ENCODE peak calls at places on chromosome 4, in four cellular contexts. S is K562, O is HepG2, T is HEK293T. B is an unnamed sample.

GRCh38 chr4:5199142-5199541 is 147.9 kb downstream of the STK32B start:
- DNase-seq in S (no peak), O (no peak), T (no peak), B (no peak)

GRCh38 chr4:182826391-182826790 is 90.8 kb downstream of the DCTD start:
- DNase-seq in S (no peak), O (no peak), T (no peak), B (no peak)

GRCh38 chr4:76090241-76090691 is 15.8 kb downstream of the ART3 start:
- DNase-seq in S (peak; percentile 58), O (peak; percentile 13), T (no peak), B (no peak)

GRCh38 chr4:29309050-29309449 is 1411.1 kb upstream of the PCDH7 start:
- DNase-seq in S (no peak), O (no peak), T (no peak), B (no peak)

GRCh38 chr4:23929248-23929647 is 39.4 kb upstream of the PPARGC1A start:
- DNase-seq in S (no peak), O (no peak), T (no peak), B (no peak)

GRCh38 chr4:52877694-52878093 is 15.6 kb downstream of the RASL11B start:
- DNase-seq in S (no peak), O (no peak), T (no peak), B (no peak)

GRCh38 chr4:180675368-180675675 is 1567.9 kb upstream of the TENM3 start:
- DNase-seq in S (no peak), O (no peak), T (no peak), B (no peak)

GRCh38 chr4:185210102-185210981 is 944 bp downstream of the SNX25 start:
- DNase-seq in S (peak; percentile 35), O (peak; percentile 13), T (peak; percentile 22), B (no peak)

GRCh38 chr4:2290974-2291704 is 29.2 kb upstream of the MXD4 start:
- DNase-seq in S (no peak), O (no peak), T (no peak), B (no peak)

GRCh38 chr4:87081826-87082225 is 138.6 kb downstream of the KLHL8 start:
- DNase-seq in S (no peak), O (no peak), T (no peak), B (no peak)

GRCh38 chr4:133812236-133812635 is 389.4 kb downstream of the PABPC4L start:
- DNase-seq in S (no peak), O (no peak), T (no peak), B (no peak)

GRCh38 chr4:113289736-113290135 is 240.3 kb downstream of the ANK2 start:
- DNase-seq in S (no peak), O (no peak), T (no peak), B (no peak)

GRCh38 chr4:10947898-10948297 is 263.3 kb upstream of the CLNK start:
- DNase-seq in S (no peak), O (no peak), T (no peak), B (no peak)

GRCh38 chr4:10951306-10951705 is 266.7 kb upstream of the CLNK start:
- DNase-seq in S (no peak), O (no peak), T (no peak), B (no peak)

GRCh38 chr4:10944321-10944720 is 259.8 kb upstream of the CLNK start:
- DNase-seq in S (no peak), O (no peak), T (no peak), B (no peak)

DNA sequence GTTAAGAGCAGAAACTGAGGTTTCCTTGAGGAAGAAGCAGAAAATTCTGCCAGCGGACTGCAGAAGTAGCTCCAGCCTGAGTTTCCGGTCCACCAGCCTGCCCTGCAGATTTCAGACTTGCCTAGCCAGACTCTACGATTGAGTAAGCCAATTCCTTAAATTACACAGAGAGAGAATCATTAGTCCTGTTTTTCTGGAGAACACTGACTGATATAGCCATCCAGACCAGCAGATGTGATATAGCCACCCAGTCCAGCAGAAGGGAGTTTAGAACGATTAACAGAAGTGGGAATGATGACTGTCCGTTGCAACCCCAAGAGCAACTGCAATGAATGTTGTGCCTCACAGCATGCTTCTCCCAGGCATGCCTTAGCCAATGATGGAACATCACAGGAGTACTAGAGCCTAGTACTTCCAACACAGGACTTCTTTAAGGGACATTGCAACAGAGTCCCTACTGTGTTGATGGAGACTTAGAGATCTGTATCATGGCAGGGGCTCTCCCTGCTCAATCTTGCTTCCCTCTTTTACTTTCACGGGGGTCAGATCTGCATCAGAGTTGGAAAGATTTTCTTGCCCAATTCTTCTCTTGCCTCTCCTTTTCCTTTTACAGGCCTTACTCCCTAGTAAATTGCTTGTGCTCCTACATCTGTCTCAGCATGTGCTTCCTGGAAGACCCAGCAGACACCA is 264.6 kb upstream of the CLNK start:
- DNase-seq in S (no peak), O (no peak), T (no peak), B (no peak)
- TF ChIP-seq TARDBP in S (no peak), O (no peak), T (no peak), B (no peak)

DNA sequence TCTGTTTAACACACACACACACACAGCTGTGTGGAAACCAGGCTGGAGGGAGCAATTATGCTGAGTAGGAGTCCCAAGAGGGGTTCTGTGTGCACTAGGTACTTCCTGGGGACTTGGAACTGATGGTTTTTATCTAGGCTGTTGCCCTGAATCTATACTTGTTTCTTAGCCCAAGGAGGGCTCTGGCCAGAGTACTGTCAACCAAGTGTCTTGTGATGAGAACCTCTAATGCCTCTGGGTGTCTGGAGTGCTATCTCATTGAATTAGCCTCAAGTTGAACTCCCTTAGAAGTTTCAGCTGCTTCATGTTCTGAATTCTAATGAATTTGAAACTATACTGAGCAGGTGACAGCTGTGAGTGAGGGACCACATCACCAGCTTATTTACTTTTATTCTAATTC is 16.6 kb downstream of the ARHGAP24 start:
- DNase-seq in S (no peak), O (no peak), T (no peak), B (no peak)
- TF ChIP-seq TARDBP in S (no peak), O (no peak), T (no peak), B (no peak)

DNA sequence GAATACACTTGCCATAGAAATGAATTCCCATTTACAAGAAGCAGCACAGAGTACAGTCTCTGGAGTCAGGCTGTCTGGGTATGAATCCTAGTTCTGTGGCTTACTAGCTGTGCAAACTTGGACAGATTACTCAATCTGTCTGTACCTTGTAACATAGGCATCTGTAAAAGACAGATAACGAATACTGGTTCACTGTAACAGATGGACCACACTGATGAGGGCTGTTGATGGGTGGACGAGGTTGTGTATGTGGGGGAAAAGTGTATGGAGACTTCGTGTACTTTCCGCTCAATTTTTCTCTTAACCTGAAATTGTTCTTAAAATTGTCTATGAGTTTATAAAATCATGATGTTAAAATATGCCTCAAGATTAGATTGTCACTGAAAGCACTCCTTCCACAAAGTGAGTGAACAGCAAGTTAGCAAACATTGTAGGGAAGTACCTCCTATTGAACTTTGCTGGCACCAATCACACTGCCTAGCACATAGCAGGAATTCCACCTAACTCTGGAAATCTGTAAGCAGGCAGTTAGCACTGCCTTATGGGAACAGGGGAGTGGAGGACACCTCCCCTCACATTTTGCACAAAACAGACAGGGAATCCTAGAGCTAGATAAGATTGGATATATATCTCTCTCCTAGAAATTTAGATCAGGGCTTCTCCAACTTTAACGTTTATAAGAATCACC is 6.5 kb upstream of the EXOSC9 start:
- DNase-seq in S (peak; percentile 87), O (peak; percentile 79), T (no peak), B (no peak)
- TF ChIP-seq TARDBP in S (peak; percentile 55), O (no peak), T (no peak), B (no peak)

GRCh38 chr4:144899393-144899792 is 198.6 kb downstream of the ANAPC10 start:
- DNase-seq in S (no peak), O (no peak), T (no peak), B (no peak)
- TF ChIP-seq TARDBP in S (no peak), O (no peak), T (no peak), B (no peak)

GRCh38 chr4:110663738-110664444 is 41.0 kb upstream of the PITX2 start:
- DNase-seq in S (no peak), O (no peak), T (no peak), B (no peak)
- TF ChIP-seq TARDBP in S (no peak), O (no peak), T (no peak), B (no peak)

GRCh38 chr4:187135878-187136277 is 412.2 kb upstream of the FAT1 start:
- DNase-seq in S (no peak), O (no peak), T (no peak), B (no peak)

GRCh38 chr4:187141101-187141500 is 417.4 kb upstream of the FAT1 start:
- DNase-seq in S (no peak), O (no peak), T (no peak), B (no peak)

GRCh38 chr4:187139116-187139515 is 415.5 kb upstream of the FAT1 start:
- DNase-seq in S (no peak), O (no peak), T (no peak), B (no peak)
- TF ChIP-seq TARDBP in S (no peak), O (no peak), T (no peak), B (no peak)

GRCh38 chr4:21790437-21791029 is 158.0 kb downstream of the KCNIP4 start:
- DNase-seq in S (peak; percentile 3), O (no peak), T (no peak), B (no peak)
- TF ChIP-seq TARDBP in S (no peak), O (no peak), T (no peak), B (no peak)

B was measured in GM12878.